ENCODE peak calls at places on chromosomes 7 and 10, in six cellular contexts. One of them, this sample, is unnamed.

GRCh38 chr10:3122034-3122433 is 50.5 kb downstream of the PITRM1 start:
- DNase-seq in GM12891: no peak
- DNase-seq in GM12878: no peak
- DNase-seq in K562: no peak
- DNase-seq in H1: no peak
- DNase-seq in HepG2: no peak
- DNase-seq in this sample: no peak

GRCh38 chr10:86261933-86262665 is 104.5 kb downstream of the GRID1 start:
- DNase-seq in GM12891: peak; percentile 47
- DNase-seq in K562: peak; percentile 17
- DNase-seq in HepG2: peak; percentile 5
- DNase-seq in H1: peak; percentile 43
- DNase-seq in GM12878: peak; percentile 21
- DNase-seq in this sample: peak; percentile 40

GRCh38 chr7:55046582-55047347 is 27.9 kb downstream of the EGFR start:
- DNase-seq in H1: no peak
- DNase-seq in K562: no peak
- DNase-seq in GM12878: no peak
- DNase-seq in HepG2: no peak
- DNase-seq in GM12891: no peak
- DNase-seq in this sample: no peak

GRCh38 chr7:71271203-71271602 is 139.3 kb downstream of the GALNT17 start:
- DNase-seq in K562: no peak
- DNase-seq in GM12891: no peak
- DNase-seq in GM12878: no peak
- DNase-seq in H1: no peak
- DNase-seq in HepG2: no peak
- DNase-seq in this sample: no peak

GRCh38 chr7:17099083-17099973 is 199.1 kb upstream of the AHR start:
- DNase-seq in GM12878: no peak
- DNase-seq in GM12891: no peak
- DNase-seq in H1: no peak
- DNase-seq in K562: no peak
- DNase-seq in HepG2: peak; percentile 98
- DNase-seq in this sample: no peak

GRCh38 chr7:28954446-28954845 is 3.7 kb downstream of the TRIL start:
- DNase-seq in GM12891: no peak
- DNase-seq in H1: no peak
- DNase-seq in HepG2: no peak
- DNase-seq in GM12878: no peak
- DNase-seq in K562: no peak
- DNase-seq in this sample: no peak

GRCh38 chr10:20289055-20289454 is 472.8 kb downstream of the PLXDC2 start:
- DNase-seq in HepG2: no peak
- DNase-seq in H1: no peak
- DNase-seq in GM12878: no peak
- DNase-seq in K562: no peak
- DNase-seq in GM12891: no peak
- DNase-seq in this sample: no peak

GRCh38 chr7:30413864-30414263 is 64.7 kb downstream of the NOD1 start:
- DNase-seq in HepG2: no peak
- DNase-seq in K562: no peak
- DNase-seq in GM12878: no peak
- DNase-seq in GM12891: no peak
- DNase-seq in H1: no peak
- DNase-seq in this sample: no peak

GRCh38 chr7:132915652-132916051 is 166.2 kb downstream of the CHCHD3 start:
- DNase-seq in GM12891: no peak
- DNase-seq in H1: no peak
- DNase-seq in GM12878: no peak
- DNase-seq in HepG2: peak; percentile 60
- DNase-seq in K562: no peak
- DNase-seq in this sample: no peak

GRCh38 chr7:47181609-47182264 is 400.2 kb downstream of the TNS3 start:
- DNase-seq in GM12878: no peak
- DNase-seq in HepG2: no peak
- DNase-seq in H1: no peak
- DNase-seq in GM12891: no peak
- DNase-seq in K562: no peak
- DNase-seq in this sample: no peak

GRCh38 chr10:15585303-15585715 is 134.4 kb downstream of the ITGA8 start:
- DNase-seq in H1: peak; percentile 53
- DNase-seq in HepG2: peak; percentile 27
- DNase-seq in K562: peak; percentile 71
- DNase-seq in GM12878: no peak
- DNase-seq in GM12891: peak; percentile 27
- DNase-seq in this sample: peak; percentile 4

GRCh38 chr10:31707578-31708411 is 220.8 kb downstream of the ARHGAP12 start:
- DNase-seq in GM12891: peak; percentile 44
- DNase-seq in HepG2: no peak
- DNase-seq in GM12878: peak; percentile 90
- DNase-seq in H1: no peak
- DNase-seq in K562: no peak
- DNase-seq in this sample: peak; percentile 39

GRCh38 chr7:36564500-36564899 is 159.8 kb downstream of the AOAH start:
- DNase-seq in GM12891: no peak
- DNase-seq in K562: no peak
- DNase-seq in HepG2: no peak
- DNase-seq in GM12878: no peak
- DNase-seq in H1: no peak
- DNase-seq in this sample: no peak

GRCh38 chr10:50992972-50993766 is 81.1 kb upstream of the PRKG1 start:
- DNase-seq in K562: no peak
- DNase-seq in HepG2: no peak
- DNase-seq in H1: no peak
- DNase-seq in GM12878: no peak
- DNase-seq in GM12891: no peak
- DNase-seq in this sample: no peak

GRCh38 chr10:18658992-18659783 is at the start of gene ARL5B:
- DNase-seq in H1: peak; percentile 84
- DNase-seq in GM12878: peak; percentile 92
- DNase-seq in K562: peak; percentile 96
- DNase-seq in HepG2: peak; percentile 95
- DNase-seq in GM12891: peak; percentile 82
- DNase-seq in this sample: peak; percentile 84

GRCh38 chr10:2222631-2223030 is 485.3 kb upstream of the ADARB2 start:
- DNase-seq in GM12891: no peak
- DNase-seq in GM12878: no peak
- DNase-seq in K562: no peak
- DNase-seq in HepG2: no peak
- DNase-seq in H1: no peak
- DNase-seq in this sample: no peak

GRCh38 chr7:90560730-90561129 is 35.4 kb upstream of the CDK14 start:
- DNase-seq in K562: no peak
- DNase-seq in GM12891: no peak
- DNase-seq in H1: no peak
- DNase-seq in HepG2: no peak
- DNase-seq in GM12878: no peak
- DNase-seq in this sample: no peak

GRCh38 chr10:62818426-62819011 is 2.4 kb upstream of the EGR2 start:
- DNase-seq in GM12891: no peak
- DNase-seq in H1: no peak
- DNase-seq in HepG2: no peak
- DNase-seq in GM12878: no peak
- DNase-seq in K562: peak; percentile 27
- DNase-seq in this sample: no peak

GRCh38 chr10:132303361-132304115 is 4.2 kb downstream of the STK32C start:
- DNase-seq in H1: no peak
- DNase-seq in GM12891: no peak
- DNase-seq in K562: no peak
- DNase-seq in GM12878: no peak
- DNase-seq in HepG2: no peak
- DNase-seq in this sample: no peak

GRCh38 chr10:103699611-103700435 is 155.6 kb downstream of the SH3PXD2A start:
- DNase-seq in GM12878: no peak
- DNase-seq in HepG2: no peak
- DNase-seq in K562: no peak
- DNase-seq in GM12891: no peak
- DNase-seq in H1: no peak
- DNase-seq in this sample: no peak

GRCh38 chr10:27911645-27912044 is 87.2 kb downstream of the ODAD2 start:
- DNase-seq in K562: no peak
- DNase-seq in GM12891: no peak
- DNase-seq in HepG2: no peak
- DNase-seq in GM12878: no peak
- DNase-seq in H1: no peak
- DNase-seq in this sample: no peak

GRCh38 chr7:815284-816216 is 16.7 kb upstream of the SUN1 start:
- DNase-seq in K562: peak; percentile 68
- DNase-seq in H1: peak; percentile 80
- DNase-seq in GM12878: no peak
- DNase-seq in GM12891: peak; percentile 36
- DNase-seq in HepG2: no peak
- DNase-seq in this sample: no peak

GRCh38 chr10:126921974-126922525 is 16.8 kb downstream of the DOCK1 start:
- DNase-seq in K562: no peak
- DNase-seq in GM12878: no peak
- DNase-seq in HepG2: no peak
- DNase-seq in H1: no peak
- DNase-seq in GM12891: no peak
- DNase-seq in this sample: no peak

GRCh38 chr10:55203319-55203718 is 402.3 kb upstream of the PCDH15 start:
- DNase-seq in GM12878: no peak
- DNase-seq in H1: no peak
- DNase-seq in GM12891: no peak
- DNase-seq in K562: no peak
- DNase-seq in HepG2: no peak
- DNase-seq in this sample: no peak

DNA sequence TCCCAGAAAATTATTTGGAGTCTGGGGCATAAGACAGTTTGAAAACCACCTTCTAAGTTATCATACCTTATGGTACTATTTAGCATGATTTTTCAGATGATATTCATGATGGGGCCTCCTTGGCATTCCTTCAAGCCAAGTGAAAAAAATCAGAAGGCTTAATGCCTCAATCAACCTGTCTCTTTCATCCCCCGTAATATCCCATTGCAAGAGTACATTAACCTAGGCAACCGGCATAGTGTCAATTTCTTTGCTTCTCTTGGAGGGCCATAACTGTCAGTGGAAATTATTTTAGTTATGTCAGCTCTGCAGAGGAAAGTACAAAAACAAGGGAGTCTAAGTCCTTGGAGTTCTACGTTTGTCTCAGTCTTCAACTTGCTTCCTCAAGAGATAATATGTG is 43.4 kb downstream of the INHBA start:
- DNase-seq in HepG2: no peak
- DNase-seq in K562: no peak
- DNase-seq in GM12891: no peak
- DNase-seq in GM12878: no peak
- DNase-seq in H1: no peak
- DNase-seq in this sample: no peak
- TF ChIP-seq POLR2A in HepG2: no peak
- TF ChIP-seq POLR2A in K562: no peak
- TF ChIP-seq POLR2A in GM12891: no peak
- TF ChIP-seq POLR2A in GM12878: no peak
- TF ChIP-seq POLR2A in H1: no peak
- TF ChIP-seq POLR2A in this sample: no peak

GRCh38 chr7:143263266-143264195 is at the start of gene GSTK1:
- DNase-seq in GM12878: peak; percentile 21
- DNase-seq in K562: peak; percentile 88
- DNase-seq in GM12891: peak; percentile 80
- DNase-seq in H1: no peak
- DNase-seq in HepG2: peak; percentile 66
- DNase-seq in this sample: peak; percentile 82
- TF ChIP-seq POLR2AphosphoS5 in GM12878: peak; percentile 85
- TF ChIP-seq POLR2AphosphoS5 in K562: peak; percentile 92
- TF ChIP-seq POLR2AphosphoS5 in GM12891: peak; percentile 78
- TF ChIP-seq POLR2AphosphoS5 in H1: no peak
- TF ChIP-seq POLR2AphosphoS5 in HepG2: peak; percentile 94
- TF ChIP-seq POLR2AphosphoS5 in this sample: peak; percentile 92

GRCh38 chr7:113405296-113406056 is 287.1 kb upstream of the SMIM30 start:
- DNase-seq in K562: no peak
- DNase-seq in GM12891: no peak
- DNase-seq in GM12878: no peak
- DNase-seq in H1: no peak
- DNase-seq in HepG2: no peak
- DNase-seq in this sample: no peak
- TF ChIP-seq TAF1 in K562: no peak
- TF ChIP-seq TAF1 in GM12891: no peak
- TF ChIP-seq TAF1 in GM12878: no peak
- TF ChIP-seq TAF1 in H1: no peak
- TF ChIP-seq TAF1 in HepG2: no peak
- TF ChIP-seq TAF1 in this sample: no peak

DNA sequence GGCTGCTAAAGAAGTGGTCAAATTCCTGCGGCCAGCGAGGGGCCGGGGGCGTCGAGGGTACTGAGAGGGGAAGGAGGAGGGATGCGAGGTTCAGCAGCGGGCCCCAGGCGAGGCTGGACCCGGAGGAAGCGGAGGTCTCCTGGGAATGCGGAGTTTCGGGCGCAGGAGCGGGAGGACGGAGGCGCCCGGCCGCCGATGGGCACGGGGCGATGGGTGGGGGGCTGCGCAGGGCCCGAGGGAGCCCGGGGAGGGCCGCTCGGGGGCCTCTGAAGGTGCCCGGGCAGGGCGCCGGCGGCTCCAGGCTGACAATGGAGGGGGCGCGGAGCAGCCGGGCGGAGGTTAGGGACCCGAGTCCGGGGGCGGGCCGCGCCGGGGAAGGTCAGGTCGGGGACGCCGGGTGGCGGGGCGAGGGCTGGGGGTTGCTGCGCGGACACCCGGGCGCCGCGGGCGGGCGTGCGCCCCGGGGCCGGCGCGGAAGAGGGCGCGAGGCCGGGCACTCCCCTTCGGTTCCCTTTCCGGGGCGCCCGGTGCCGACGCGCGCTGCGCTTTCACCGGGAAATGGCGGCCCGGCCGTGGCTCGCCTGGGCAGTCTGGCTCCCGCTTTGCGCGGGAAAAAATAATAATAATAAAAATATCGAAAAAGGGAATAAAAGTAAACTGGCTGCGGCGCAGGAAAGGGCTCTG is 708 bp downstream of the MACROH2A2 start:
- DNase-seq in K562: no peak
- DNase-seq in GM12891: no peak
- DNase-seq in H1: no peak
- DNase-seq in HepG2: no peak
- DNase-seq in GM12878: no peak
- DNase-seq in this sample: no peak
- TF ChIP-seq POLR2A in K562: no peak
- TF ChIP-seq POLR2A in GM12891: no peak
- TF ChIP-seq POLR2A in H1: peak; percentile 1
- TF ChIP-seq POLR2A in HepG2: no peak
- TF ChIP-seq POLR2A in GM12878: no peak
- TF ChIP-seq POLR2A in this sample: no peak